ENCODE peak calls at places on chromosomes 7 and 10, in nine cellular contexts. Y is right cardiac atrium, Q is HT1080, C is PC-9, F is Ammon's horn, X is immature natural killer cell, G is NCI-H1105, E is astrocyte of the spinal cord, N is T-helper 1 cell. K is an unnamed sample.

GRCh38 chr7:137545059-137545730 is 201.7 kb upstream of the PTN start:
- DNase-seq in N (no peak), C (no peak), E (no peak), G (no peak), X (no peak), Q (no peak), Y (no peak), F (no peak), K (no peak)

GRCh38 chr7:18177815-18178660 is 150.4 kb upstream of the PRPS1L1 start:
- DNase-seq in Q (peak), Y (peak), C (peak), G (no peak), N (no peak), E (peak), F (peak), X (peak), K (no peak)

GRCh38 chr10:108327706-108328105 is 1163.2 kb upstream of the SORCS1 start:
- DNase-seq in F (no peak), C (no peak), X (no peak), G (no peak), Y (no peak), E (peak), Q (peak), N (no peak), K (no peak)

GRCh38 chr7:132065973-132066611 is 509.7 kb upstream of the PODXL start:
- DNase-seq in G (no peak), E (no peak), N (no peak), F (peak), Y (no peak), Q (no peak), C (no peak), X (no peak), K (no peak)

GRCh38 chr7:25720427-25720826 is 431.6 kb upstream of the NFE2L3 start:
- DNase-seq in X (no peak), Y (no peak), Q (no peak), F (no peak), C (no peak), N (no peak), E (no peak), G (no peak), K (no peak)

GRCh38 chr10:36801660-36802059 is 323.7 kb upstream of the ANKRD30A start:
- DNase-seq in Q (no peak), G (no peak), N (no peak), Y (no peak), X (no peak), C (no peak), E (peak), F (no peak), K (no peak)

GRCh38 chr7:101924171-101924570 is 106.7 kb downstream of the CUX1 start:
- DNase-seq in E (peak), G (no peak), Q (peak), X (no peak), N (no peak), C (no peak), Y (no peak), F (no peak), K (no peak)

GRCh38 chr10:119761106-119761505 is 35.3 kb downstream of the INPP5F start:
- DNase-seq in Y (no peak), E (peak), G (no peak), Q (peak), X (no peak), C (peak), N (no peak), F (no peak), K (no peak)

GRCh38 chr10:12188656-12189055 is 7.0 kb downstream of the NUDT5 start:
- DNase-seq in G (no peak), Q (no peak), F (no peak), E (no peak), N (no peak), X (no peak), C (no peak), Y (no peak), K (no peak)

GRCh38 chr10:123529146-123529760 is 136.9 kb upstream of the GPR26 start:
- DNase-seq in G (no peak), F (no peak), X (no peak), C (no peak), N (no peak), Y (no peak), Q (no peak), E (no peak), K (no peak)

GRCh38 chr10:101710793-101711192 is 15.8 kb upstream of the FBXW4 start:
- DNase-seq in F (no peak), G (no peak), Q (no peak), C (no peak), E (no peak), Y (no peak), X (no peak), N (no peak), K (no peak)

GRCh38 chr7:69412331-69413146 is 185.7 kb upstream of the AUTS2 start:
- DNase-seq in N (no peak), Q (no peak), E (no peak), G (no peak), Y (no peak), X (peak), F (peak), C (peak), K (no peak)

GRCh38 chr7:684416-684815 is 42.1 kb upstream of the DNAAF5 start:
- DNase-seq in Y (no peak), E (no peak), C (no peak), Q (no peak), X (no peak), G (no peak), N (no peak), F (no peak), K (no peak)

GRCh38 chr10:125144209-125144608 is 16.2 kb downstream of the CTBP2 start:
- DNase-seq in Y (no peak), Q (no peak), E (no peak), X (no peak), N (no peak), C (no peak), F (no peak), G (peak), K (no peak)

GRCh38 chr7:117035463-117035862 is 82.2 kb downstream of the ST7 start:
- DNase-seq in F (no peak), G (no peak), N (no peak), Y (no peak), E (no peak), X (no peak), C (no peak), Q (no peak), K (no peak)

GRCh38 chr10:65501259-65501658 is 1424.6 kb upstream of the LRRTM3 start:
- DNase-seq in G (no peak), X (no peak), F (no peak), Y (no peak), C (no peak), N (no peak), Q (no peak), E (no peak), K (no peak)

GRCh38 chr10:78331391-78331922 is 297.8 kb downstream of the RPS24 start:
- DNase-seq in C (no peak), E (peak), Q (peak), Y (peak), F (peak), X (no peak), N (no peak), G (no peak), K (no peak)

GRCh38 chr10:125264091-125264490 is 103.7 kb upstream of the CTBP2 start:
- DNase-seq in E (no peak), N (no peak), Y (no peak), Q (no peak), G (no peak), X (no peak), F (no peak), C (peak), K (no peak)

GRCh38 chr7:43721193-43721806 is 8.0 kb downstream of the COA1 start:
- DNase-seq in N (no peak), G (peak), Y (no peak), C (peak), F (peak), E (peak), Q (peak), X (peak), K (no peak)

GRCh38 chr7:128053023-128053422 is 21.8 kb upstream of the LRRC4 start:
- DNase-seq in C (no peak), Y (no peak), F (peak), Q (peak), E (no peak), X (no peak), G (peak), N (no peak), K (no peak)

GRCh38 chr10:121240011-121240410 is 358.2 kb downstream of the FGFR2 start:
- DNase-seq in E (no peak), Y (no peak), X (no peak), N (no peak), G (no peak), F (no peak), Q (no peak), C (no peak), K (no peak)

K was measured in effector CD8-positive, alpha-beta T cell.